ENCODE peak calls at places on chromosomes 2 and 18, in four cellular contexts. G, I, T and Y are unnamed samples.

GRCh38 chr2:188884051-188884450 is 90.1 kb upstream of the COL3A1 start:
- DNase-seq in T (no peak), I (no peak), G (peak), Y (no peak)

GRCh38 chr18:79455261-79455660 is 59.5 kb downstream of the NFATC1 start:
- DNase-seq in G (no peak), I (no peak), T (no peak), Y (no peak)

GRCh38 chr2:7010376-7010775 is 93.2 kb downstream of the RNF144A start:
- DNase-seq in T (no peak), I (peak), G (peak), Y (no peak)

GRCh38 chr2:55862673-55863390 is 60.8 kb downstream of the EFEMP1 start:
- DNase-seq in G (peak), T (no peak), I (peak), Y (no peak)

GRCh38 chr2:241454837-241455485 is 53.4 kb downstream of the STK25 start:
- DNase-seq in G (no peak), I (no peak), T (no peak), Y (no peak)

GRCh38 chr18:51266736-51267135 is 69.3 kb upstream of the MEX3C start:
- DNase-seq in T (peak), G (no peak), I (no peak), Y (no peak)

GRCh38 chr2:227095346-227095745 is 68.7 kb downstream of the COL4A4 start:
- DNase-seq in T (no peak), I (no peak), G (no peak), Y (no peak)

GRCh38 chr2:8753609-8754008 is 71.8 kb downstream of the ID2 start:
- DNase-seq in T (no peak), G (no peak), I (no peak), Y (no peak)

GRCh38 chr2:9941196-9941995 is 10.1 kb upstream of the GRHL1 start:
- DNase-seq in I (no peak), T (no peak), G (peak), Y (no peak)

GRCh38 chr18:22169889-22170420 is 566 bp downstream of the GATA6 start:
- DNase-seq in I (peak), T (no peak), G (no peak), Y (no peak)

GRCh38 chr2:240300840-240301239 is 134.6 kb upstream of the GPC1 start:
- DNase-seq in G (no peak), T (no peak), I (no peak), Y (no peak)

GRCh38 chr2:185475868-185476267 is 262.7 kb upstream of the FSIP2 start:
- DNase-seq in I (no peak), G (no peak), T (no peak), Y (no peak)

GRCh38 chr2:219000569-219000960 is 7.3 kb upstream of the CRYBA2 start:
- DNase-seq in T (no peak), I (no peak), G (no peak), Y (no peak)

GRCh38 chr18:74082476-74083070 is 65.1 kb downstream of the FBXO15 start:
- DNase-seq in G (peak), T (peak), I (no peak), Y (peak)

GRCh38 chr2:75602724-75603342 is 42.1 kb upstream of the EVA1A start:
- DNase-seq in I (no peak), G (peak), T (no peak), Y (no peak)

GRCh38 chr2:158061763-158062162 is 39.9 kb upstream of the UPP2 start:
- DNase-seq in G (no peak), I (no peak), T (no peak), Y (no peak)

GRCh38 chr2:160838691-160839090 is 321.5 kb upstream of the TANK start:
- DNase-seq in T (no peak), I (no peak), G (no peak), Y (no peak)

GRCh38 chr2:74863802-74864248 is 29.9 kb downstream of the HK2 start:
- DNase-seq in I (no peak), T (no peak), G (no peak), Y (no peak)

GRCh38 chr2:134253117-134253704 is 661 bp upstream of the MGAT5 start:
- DNase-seq in G (no peak), I (no peak), T (no peak), Y (no peak)

GRCh38 chr2:193963472-193964119 is 1693.4 kb upstream of the SLC39A10 start:
- DNase-seq in I (no peak), T (no peak), G (no peak), Y (no peak)

GRCh38 chr2:235458839-235459273 is 35.0 kb upstream of the AGAP1 start:
- DNase-seq in I (no peak), T (no peak), G (no peak), Y (no peak)